ENCODE peak calls at places on chromosomes 12 and 14, in ten cellular contexts. One of them, this sample, is unnamed.

GRCh38 chr12:38998887-38999482 is 93.6 kb upstream of the CPNE8 start:
- DNase-seq in WERI-Rb-1: no peak
- DNase-seq in AG04449: no peak
- DNase-seq in astrocyte of the cerebellum: no peak
- DNase-seq in AG10803: no peak
- DNase-seq in lower lobe of right lung: no peak
- DNase-seq in transverse colon: no peak
- DNase-seq in GM23338: no peak
- DNase-seq in A549: no peak
- DNase-seq in AG04450: no peak
- DNase-seq in this sample: no peak

GRCh38 chr14:89958966-89959365 is 3.2 kb downstream of the TDP1 start:
- DNase-seq in AG04450: no peak
- DNase-seq in AG10803: no peak
- DNase-seq in WERI-Rb-1: no peak
- DNase-seq in astrocyte of the cerebellum: no peak
- DNase-seq in A549: no peak
- DNase-seq in lower lobe of right lung: no peak
- DNase-seq in transverse colon: no peak
- DNase-seq in AG04449: no peak
- DNase-seq in GM23338: no peak
- DNase-seq in this sample: no peak

GRCh38 chr14:86944434-86944833 is 1048.5 kb downstream of the GALC start:
- DNase-seq in AG04450: no peak
- DNase-seq in astrocyte of the cerebellum: no peak
- DNase-seq in WERI-Rb-1: no peak
- DNase-seq in AG10803: no peak
- DNase-seq in AG04449: no peak
- DNase-seq in A549: no peak
- DNase-seq in lower lobe of right lung: no peak
- DNase-seq in transverse colon: no peak
- DNase-seq in GM23338: no peak
- DNase-seq in this sample: no peak

GRCh38 chr12:49017764-49018281 is 753 bp downstream of the PRKAG1 start:
- DNase-seq in A549: no peak
- DNase-seq in WERI-Rb-1: no peak
- DNase-seq in GM23338: no peak
- DNase-seq in astrocyte of the cerebellum: no peak
- DNase-seq in AG04450: no peak
- DNase-seq in transverse colon: no peak
- DNase-seq in AG10803: peak; percentile 58
- DNase-seq in lower lobe of right lung: no peak
- DNase-seq in AG04449: no peak
- DNase-seq in this sample: peak; percentile 64

GRCh38 chr14:47442206-47442605 is 233.2 kb downstream of the MDGA2 start:
- DNase-seq in GM23338: peak; percentile 78
- DNase-seq in AG04449: no peak
- DNase-seq in A549: peak; percentile 52
- DNase-seq in transverse colon: no peak
- DNase-seq in lower lobe of right lung: no peak
- DNase-seq in astrocyte of the cerebellum: peak; percentile 2
- DNase-seq in AG04450: no peak
- DNase-seq in AG10803: no peak
- DNase-seq in WERI-Rb-1: peak; percentile 46
- DNase-seq in this sample: peak; percentile 5

GRCh38 chr14:67580336-67581230 is 19.5 kb downstream of the PIGH start:
- DNase-seq in A549: peak; percentile 16
- DNase-seq in AG10803: no peak
- DNase-seq in AG04450: no peak
- DNase-seq in AG04449: no peak
- DNase-seq in GM23338: no peak
- DNase-seq in WERI-Rb-1: no peak
- DNase-seq in transverse colon: no peak
- DNase-seq in astrocyte of the cerebellum: no peak
- DNase-seq in lower lobe of right lung: peak; percentile 35
- DNase-seq in this sample: no peak

GRCh38 chr12:45279916-45280547 is 64.1 kb downstream of the ANO6 start:
- DNase-seq in WERI-Rb-1: no peak
- DNase-seq in AG04449: no peak
- DNase-seq in GM23338: no peak
- DNase-seq in A549: no peak
- DNase-seq in AG04450: no peak
- DNase-seq in astrocyte of the cerebellum: no peak
- DNase-seq in lower lobe of right lung: no peak
- DNase-seq in transverse colon: no peak
- DNase-seq in AG10803: no peak
- DNase-seq in this sample: no peak

GRCh38 chr12:46082473-46082872 is 92.1 kb upstream of the SCAF11 start:
- DNase-seq in WERI-Rb-1: no peak
- DNase-seq in AG04449: no peak
- DNase-seq in AG10803: no peak
- DNase-seq in GM23338: no peak
- DNase-seq in transverse colon: no peak
- DNase-seq in AG04450: no peak
- DNase-seq in astrocyte of the cerebellum: no peak
- DNase-seq in A549: no peak
- DNase-seq in lower lobe of right lung: no peak
- DNase-seq in this sample: no peak

GRCh38 chr12:131536337-131536736 is 174.6 kb upstream of the SFSWAP start:
- DNase-seq in GM23338: no peak
- DNase-seq in AG10803: no peak
- DNase-seq in WERI-Rb-1: no peak
- DNase-seq in AG04450: no peak
- DNase-seq in A549: no peak
- DNase-seq in lower lobe of right lung: no peak
- DNase-seq in AG04449: no peak
- DNase-seq in astrocyte of the cerebellum: no peak
- DNase-seq in transverse colon: no peak
- DNase-seq in this sample: no peak

GRCh38 chr12:120742207-120742536 is 16.5 kb downstream of the ACADS start:
- DNase-seq in AG04449: no peak
- DNase-seq in AG04450: no peak
- DNase-seq in WERI-Rb-1: no peak
- DNase-seq in AG10803: no peak
- DNase-seq in transverse colon: no peak
- DNase-seq in astrocyte of the cerebellum: no peak
- DNase-seq in lower lobe of right lung: no peak
- DNase-seq in GM23338: no peak
- DNase-seq in A549: no peak
- DNase-seq in this sample: no peak

GRCh38 chr12:108800591-108800990 is 56.8 kb downstream of the SSH1 start:
- DNase-seq in AG10803: no peak
- DNase-seq in GM23338: no peak
- DNase-seq in AG04450: no peak
- DNase-seq in lower lobe of right lung: no peak
- DNase-seq in AG04449: no peak
- DNase-seq in astrocyte of the cerebellum: peak; percentile 71
- DNase-seq in WERI-Rb-1: no peak
- DNase-seq in A549: no peak
- DNase-seq in transverse colon: no peak
- DNase-seq in this sample: no peak

GRCh38 chr12:63318313-63318712 is 167.3 kb upstream of the AVPR1A start:
- DNase-seq in astrocyte of the cerebellum: no peak
- DNase-seq in WERI-Rb-1: no peak
- DNase-seq in GM23338: no peak
- DNase-seq in AG04449: no peak
- DNase-seq in A549: no peak
- DNase-seq in AG04450: no peak
- DNase-seq in lower lobe of right lung: no peak
- DNase-seq in AG10803: no peak
- DNase-seq in transverse colon: no peak
- DNase-seq in this sample: no peak
- TF ChIP-seq CTCF in astrocyte of the cerebellum: no peak
- TF ChIP-seq CTCF in WERI-Rb-1: no peak
- TF ChIP-seq CTCF in GM23338: no peak
- TF ChIP-seq CTCF in AG04449: no peak
- TF ChIP-seq CTCF in A549: no peak
- TF ChIP-seq CTCF in AG04450: no peak
- TF ChIP-seq CTCF in lower lobe of right lung: no peak
- TF ChIP-seq CTCF in AG10803: no peak
- TF ChIP-seq CTCF in transverse colon: no peak
- TF ChIP-seq CTCF in this sample: no peak

GRCh38 chr12:65902504-65902903 is 78.2 kb downstream of the HMGA2 start:
- DNase-seq in AG04450: no peak
- DNase-seq in A549: no peak
- DNase-seq in AG04449: no peak
- DNase-seq in WERI-Rb-1: no peak
- DNase-seq in astrocyte of the cerebellum: no peak
- DNase-seq in GM23338: no peak
- DNase-seq in transverse colon: no peak
- DNase-seq in lower lobe of right lung: no peak
- DNase-seq in AG10803: peak; percentile 55
- DNase-seq in this sample: peak; percentile 67

GRCh38 chr12:65905941-65906471 is 81.7 kb downstream of the HMGA2 start:
- DNase-seq in A549: no peak
- DNase-seq in AG04450: no peak
- DNase-seq in WERI-Rb-1: no peak
- DNase-seq in GM23338: no peak
- DNase-seq in AG04449: no peak
- DNase-seq in transverse colon: no peak
- DNase-seq in lower lobe of right lung: no peak
- DNase-seq in AG10803: no peak
- DNase-seq in astrocyte of the cerebellum: no peak
- DNase-seq in this sample: no peak

GRCh38 chr12:65907465-65907864 is 83.2 kb downstream of the HMGA2 start:
- DNase-seq in AG04449: no peak
- DNase-seq in lower lobe of right lung: no peak
- DNase-seq in AG10803: no peak
- DNase-seq in WERI-Rb-1: no peak
- DNase-seq in GM23338: no peak
- DNase-seq in transverse colon: no peak
- DNase-seq in astrocyte of the cerebellum: no peak
- DNase-seq in A549: no peak
- DNase-seq in AG04450: no peak
- DNase-seq in this sample: no peak

GRCh38 chr12:65900912-65901672 is 76.8 kb downstream of the HMGA2 start:
- DNase-seq in GM23338: no peak
- DNase-seq in astrocyte of the cerebellum: no peak
- DNase-seq in WERI-Rb-1: no peak
- DNase-seq in AG10803: peak; percentile 34
- DNase-seq in A549: no peak
- DNase-seq in AG04450: no peak
- DNase-seq in lower lobe of right lung: no peak
- DNase-seq in transverse colon: no peak
- DNase-seq in AG04449: no peak
- DNase-seq in this sample: no peak

GRCh38 chr12:65903680-65904403 is 79.6 kb downstream of the HMGA2 start:
- DNase-seq in AG04449: no peak
- DNase-seq in A549: no peak
- DNase-seq in transverse colon: no peak
- DNase-seq in AG04450: no peak
- DNase-seq in WERI-Rb-1: no peak
- DNase-seq in GM23338: no peak
- DNase-seq in AG10803: no peak
- DNase-seq in lower lobe of right lung: no peak
- DNase-seq in astrocyte of the cerebellum: no peak
- DNase-seq in this sample: no peak
- TF ChIP-seq CTCF in AG04449: no peak
- TF ChIP-seq CTCF in A549: no peak
- TF ChIP-seq CTCF in transverse colon: no peak
- TF ChIP-seq CTCF in AG04450: no peak
- TF ChIP-seq CTCF in WERI-Rb-1: no peak
- TF ChIP-seq CTCF in GM23338: no peak
- TF ChIP-seq CTCF in AG10803: no peak
- TF ChIP-seq CTCF in lower lobe of right lung: no peak
- TF ChIP-seq CTCF in astrocyte of the cerebellum: no peak
- TF ChIP-seq CTCF in this sample: no peak

GRCh38 chr14:52875707-52876106 is 75.1 kb downstream of the FERMT2 start:
- DNase-seq in astrocyte of the cerebellum: no peak
- DNase-seq in A549: no peak
- DNase-seq in AG10803: no peak
- DNase-seq in lower lobe of right lung: no peak
- DNase-seq in AG04449: no peak
- DNase-seq in transverse colon: no peak
- DNase-seq in WERI-Rb-1: no peak
- DNase-seq in GM23338: no peak
- DNase-seq in AG04450: no peak
- DNase-seq in this sample: peak; percentile 61
- TF ChIP-seq CTCF in astrocyte of the cerebellum: no peak
- TF ChIP-seq CTCF in A549: no peak
- TF ChIP-seq CTCF in AG10803: no peak
- TF ChIP-seq CTCF in lower lobe of right lung: no peak
- TF ChIP-seq CTCF in AG04449: no peak
- TF ChIP-seq CTCF in transverse colon: no peak
- TF ChIP-seq CTCF in WERI-Rb-1: no peak
- TF ChIP-seq CTCF in GM23338: no peak
- TF ChIP-seq CTCF in AG04450: no peak
- TF ChIP-seq CTCF in this sample: no peak

GRCh38 chr12:126706300-126706699 is 1560.7 kb upstream of the TMEM132C start:
- DNase-seq in GM23338: peak; percentile 32
- DNase-seq in AG04449: no peak
- DNase-seq in AG04450: no peak
- DNase-seq in lower lobe of right lung: no peak
- DNase-seq in transverse colon: no peak
- DNase-seq in WERI-Rb-1: no peak
- DNase-seq in A549: no peak
- DNase-seq in AG10803: no peak
- DNase-seq in astrocyte of the cerebellum: no peak
- DNase-seq in this sample: no peak
- TF ChIP-seq CTCF in GM23338: peak; percentile 30
- TF ChIP-seq CTCF in AG04449: no peak
- TF ChIP-seq CTCF in AG04450: no peak
- TF ChIP-seq CTCF in lower lobe of right lung: no peak
- TF ChIP-seq CTCF in transverse colon: no peak
- TF ChIP-seq CTCF in WERI-Rb-1: no peak
- TF ChIP-seq CTCF in A549: no peak
- TF ChIP-seq CTCF in AG10803: no peak
- TF ChIP-seq CTCF in astrocyte of the cerebellum: no peak
- TF ChIP-seq CTCF in this sample: no peak

DNA sequence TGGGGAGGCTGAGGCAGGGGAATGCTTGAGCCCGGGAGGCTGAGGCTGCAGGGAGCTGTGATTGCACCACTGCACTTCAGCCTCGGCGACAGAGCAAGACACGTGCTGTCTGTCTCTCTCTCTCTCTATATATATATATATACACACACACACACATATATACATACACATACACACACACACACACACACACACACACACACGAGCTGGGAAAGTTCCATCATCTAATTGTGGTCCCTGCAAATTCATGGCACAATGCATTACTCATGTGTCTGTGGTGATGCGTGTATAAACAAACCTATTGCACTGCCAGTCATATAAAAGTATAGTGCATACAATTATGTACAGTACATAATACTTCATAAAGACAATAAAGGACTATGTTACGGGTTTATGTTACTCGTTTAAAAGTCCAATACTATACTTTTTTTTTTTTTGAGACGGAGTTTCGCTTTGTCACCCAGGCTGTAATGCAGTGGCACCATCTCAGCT is 36.6 kb downstream of the WDR89 start:
- DNase-seq in AG04450: no peak
- DNase-seq in AG04449: no peak
- DNase-seq in astrocyte of the cerebellum: no peak
- DNase-seq in AG10803: no peak
- DNase-seq in A549: no peak
- DNase-seq in WERI-Rb-1: no peak
- DNase-seq in transverse colon: peak; percentile 62
- DNase-seq in GM23338: no peak
- DNase-seq in lower lobe of right lung: no peak
- DNase-seq in this sample: peak; percentile 11
- TF ChIP-seq CTCF in AG04450: no peak
- TF ChIP-seq CTCF in AG04449: no peak
- TF ChIP-seq CTCF in astrocyte of the cerebellum: no peak
- TF ChIP-seq CTCF in AG10803: no peak
- TF ChIP-seq CTCF in A549: no peak
- TF ChIP-seq CTCF in WERI-Rb-1: no peak
- TF ChIP-seq CTCF in transverse colon: no peak
- TF ChIP-seq CTCF in GM23338: no peak
- TF ChIP-seq CTCF in lower lobe of right lung: no peak
- TF ChIP-seq CTCF in this sample: no peak

This sample was measured in cardiac fibroblast.